ENCODE peak calls at places on chromosomes 2 and 18, in four cellular contexts. L, O, K and P are unnamed samples.
A peak's percentile ranks its signal among the peaks of the same experiment; 100 is the strongest.

GRCh38 chr2:188303363-188304031 is 11.8 kb downstream of the GULP1 start:
- DNase-seq in L (no peak), O (no peak), K (no peak), P (peak; percentile 51)

GRCh38 chr2:174086708-174087107 is 121.5 kb upstream of the SP3 start:
- DNase-seq in L (no peak), O (no peak), K (no peak), P (no peak)

GRCh38 chr2:20643826-20644225 is 7.1 kb downstream of the HS1BP3 start:
- DNase-seq in L (no peak), O (no peak), K (no peak), P (no peak)

GRCh38 chr2:11402436-11402835 is 58.0 kb upstream of the ROCK2 start:
- DNase-seq in L (no peak), O (no peak), K (no peak), P (no peak)

GRCh38 chr2:147525724-147526489 is 318.9 kb upstream of the ACVR2A start:
- DNase-seq in L (no peak), O (no peak), K (peak; percentile 7), P (no peak)

GRCh38 chr2:42503291-42503690 is 9.5 kb upstream of the KCNG3 start:
- DNase-seq in L (no peak), O (no peak), K (no peak), P (no peak)

GRCh38 chr2:29841386-29842004 is 79.9 kb downstream of the ALK start:
- DNase-seq in L (no peak), O (no peak), K (peak; percentile 42), P (no peak)

GRCh38 chr18:45291616-45292612 is 323.4 kb upstream of the SLC14A2 start:
- DNase-seq in L (no peak), O (no peak), K (peak; percentile 18), P (peak; percentile 4)

GRCh38 chr2:239146741-239147181 is 254.1 kb downstream of the HDAC4 start:
- DNase-seq in L (no peak), O (no peak), K (no peak), P (no peak)

GRCh38 chr2:10721344-10722251 is at the start of gene ATP6V1C2:
- DNase-seq in L (no peak), O (no peak), K (no peak), P (no peak)

GRCh38 chr2:170929686-170930050 is 615 bp downstream of the GORASP2 start:
- DNase-seq in L (no peak), O (peak; percentile 38), K (peak; percentile 39), P (no peak)

GRCh38 chr2:3558205-3559014 is at the start of gene RNASEH1:
- DNase-seq in L (peak; percentile 99), O (peak; percentile 96), K (peak; percentile 99), P (peak; percentile 90)
- H3K36me3 ChIP-seq in L (peaks cover 33% of the 10 kb centered on the region), O (peaks cover 20% of the 10 kb centered on the region), K (peaks cover 12% of the 10 kb centered on the region), P (peaks cover 7% of the 10 kb centered on the region)

GRCh38 chr18:3238742-3239141 is 8.9 kb upstream of the MYL12A start:
- DNase-seq in L (no peak), O (no peak), K (no peak), P (no peak)
- TF ChIP-seq CTCF in L (no peak), O (no peak), K (no peak), P (peak; percentile 15)

GRCh38 chr2:37096568-37096967 is 12.2 kb downstream of the GPATCH11 start:
- DNase-seq in L (no peak), O (no peak), K (no peak), P (no peak)
- H3K36me3 ChIP-seq in L (peaks cover 98% of the 10 kb centered on the region), O (peaks cover 55% of the 10 kb centered on the region), K (peaks cover 41% of the 10 kb centered on the region), P (peaks cover 9% of the 10 kb centered on the region)

GRCh38 chr18:67513285-67513684 is 3.2 kb downstream of the DSEL start:
- DNase-seq in L (no peak), O (no peak), K (no peak), P (no peak)
- TF ChIP-seq CTCF in L (no peak), O (no peak), K (no peak), P (no peak)

GRCh38 chr2:203489531-203489930 is 45.6 kb downstream of the RAPH1 start:
- DNase-seq in L (no peak), O (no peak), K (no peak), P (no peak)
- H3K36me3 ChIP-seq in L (peaks cover 88% of the 10 kb centered on the region), O (peaks cover 27% of the 10 kb centered on the region), K (peaks cover 4% of the 10 kb centered on the region), P (peaks cover 6% of the 10 kb centered on the region)

DNA sequence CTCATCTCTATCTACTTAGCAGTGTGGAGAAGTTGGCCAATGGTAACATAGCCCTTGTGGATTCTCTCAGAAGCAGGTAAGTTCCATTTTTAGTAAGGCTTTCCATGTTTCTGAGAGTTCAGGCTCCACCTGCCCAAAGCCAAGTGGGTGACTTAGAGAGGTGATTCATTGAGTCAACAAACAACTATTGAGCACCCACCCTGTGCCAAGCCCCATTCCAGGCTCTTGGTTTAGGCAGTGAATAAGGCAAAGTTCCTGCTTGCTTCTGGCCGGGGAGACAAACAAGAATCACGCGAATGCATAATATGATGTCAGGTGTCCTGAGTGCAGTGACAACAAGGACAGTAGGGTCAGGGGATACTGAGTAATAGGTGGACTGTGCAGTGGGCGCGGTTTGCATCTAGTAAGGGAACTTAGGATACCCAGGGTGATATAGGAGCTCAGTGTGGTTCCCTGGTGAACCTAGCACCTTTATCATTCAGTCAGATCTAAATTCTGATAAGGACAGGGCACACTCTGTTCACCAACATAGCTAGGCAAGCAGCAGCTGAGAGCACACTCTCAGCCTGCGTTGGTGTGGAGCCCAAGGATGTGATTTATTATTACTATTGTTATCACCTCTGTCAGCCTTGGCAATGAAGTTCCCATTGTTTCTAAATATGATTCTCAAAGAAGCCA is 31.7 kb upstream of the KCTD1 start:
- DNase-seq in L (no peak), O (no peak), K (no peak), P (no peak)
- TF ChIP-seq CTCF in L (no peak), O (no peak), K (no peak), P (no peak)